ENCODE peak calls at places on chromosomes 1 and 21, in five cellular contexts. One of them, this sample, is unnamed.

GRCh38 chr21:18646114-18646513 is 242.5 kb upstream of the TMPRSS15 start:
- DNase-seq in CD4-positive, alpha-beta memory T cell: no peak
- DNase-seq in SJSA1: no peak
- DNase-seq in DND-41: no peak
- DNase-seq in esophagus muscularis mucosa: no peak
- DNase-seq in this sample: no peak

GRCh38 chr1:206050655-206051235 is 2.2 kb upstream of the RHEX start:
- DNase-seq in DND-41: peak
- DNase-seq in CD4-positive, alpha-beta memory T cell: peak
- DNase-seq in esophagus muscularis mucosa: no peak
- DNase-seq in SJSA1: no peak
- DNase-seq in this sample: no peak

GRCh38 chr1:212479188-212479587 is 46.5 kb downstream of the NENF start:
- DNase-seq in CD4-positive, alpha-beta memory T cell: no peak
- DNase-seq in DND-41: no peak
- DNase-seq in SJSA1: no peak
- DNase-seq in esophagus muscularis mucosa: no peak
- DNase-seq in this sample: no peak

GRCh38 chr1:86207323-86207722 is 50.8 kb upstream of the COL24A1 start:
- DNase-seq in DND-41: no peak
- DNase-seq in esophagus muscularis mucosa: no peak
- DNase-seq in SJSA1: peak
- DNase-seq in CD4-positive, alpha-beta memory T cell: no peak
- DNase-seq in this sample: peak

GRCh38 chr1:16913866-16914662 is 7.7 kb upstream of the CROCC start:
- DNase-seq in esophagus muscularis mucosa: peak
- DNase-seq in SJSA1: peak
- DNase-seq in DND-41: peak
- DNase-seq in CD4-positive, alpha-beta memory T cell: peak
- DNase-seq in this sample: peak

GRCh38 chr1:31577515-31578191 is 1.3 kb downstream of the TINAGL1 start:
- DNase-seq in esophagus muscularis mucosa: no peak
- DNase-seq in SJSA1: peak
- DNase-seq in DND-41: no peak
- DNase-seq in CD4-positive, alpha-beta memory T cell: no peak
- DNase-seq in this sample: no peak

GRCh38 chr1:33445108-33445507 is 14.2 kb upstream of the PHC2 start:
- DNase-seq in esophagus muscularis mucosa: no peak
- DNase-seq in CD4-positive, alpha-beta memory T cell: no peak
- DNase-seq in SJSA1: no peak
- DNase-seq in DND-41: no peak
- DNase-seq in this sample: no peak

GRCh38 chr1:192609110-192610079 is 26.6 kb upstream of the RGS13 start:
- DNase-seq in DND-41: peak
- DNase-seq in esophagus muscularis mucosa: no peak
- DNase-seq in SJSA1: no peak
- DNase-seq in CD4-positive, alpha-beta memory T cell: peak
- DNase-seq in this sample: no peak

GRCh38 chr1:161958425-161958824 is 65.2 kb downstream of the OLFML2B start:
- DNase-seq in SJSA1: no peak
- DNase-seq in esophagus muscularis mucosa: no peak
- DNase-seq in CD4-positive, alpha-beta memory T cell: no peak
- DNase-seq in DND-41: no peak
- DNase-seq in this sample: no peak

GRCh38 chr1:93574991-93575390 is 106.6 kb downstream of the BCAR3 start:
- DNase-seq in CD4-positive, alpha-beta memory T cell: no peak
- DNase-seq in esophagus muscularis mucosa: peak
- DNase-seq in SJSA1: no peak
- DNase-seq in DND-41: no peak
- DNase-seq in this sample: no peak

GRCh38 chr1:89942825-89943658 is 51.9 kb upstream of the ZNF326 start:
- DNase-seq in CD4-positive, alpha-beta memory T cell: no peak
- DNase-seq in esophagus muscularis mucosa: no peak
- DNase-seq in SJSA1: no peak
- DNase-seq in DND-41: no peak
- DNase-seq in this sample: no peak

GRCh38 chr1:232170909-232171308 is 459.0 kb downstream of the SIPA1L2 start:
- DNase-seq in DND-41: no peak
- DNase-seq in SJSA1: no peak
- DNase-seq in CD4-positive, alpha-beta memory T cell: no peak
- DNase-seq in esophagus muscularis mucosa: no peak
- DNase-seq in this sample: no peak

GRCh38 chr1:221227872-221228337 is 348.7 kb downstream of the HLX start:
- DNase-seq in esophagus muscularis mucosa: no peak
- DNase-seq in DND-41: no peak
- DNase-seq in SJSA1: no peak
- DNase-seq in CD4-positive, alpha-beta memory T cell: no peak
- DNase-seq in this sample: no peak

GRCh38 chr1:170134606-170135005 is 11.2 kb upstream of the NTMT2 start:
- DNase-seq in SJSA1: no peak
- DNase-seq in DND-41: no peak
- DNase-seq in esophagus muscularis mucosa: no peak
- DNase-seq in CD4-positive, alpha-beta memory T cell: no peak
- DNase-seq in this sample: no peak

GRCh38 chr1:72051538-72051937 is 230.8 kb downstream of the NEGR1 start:
- DNase-seq in DND-41: no peak
- DNase-seq in CD4-positive, alpha-beta memory T cell: no peak
- DNase-seq in esophagus muscularis mucosa: no peak
- DNase-seq in SJSA1: no peak
- DNase-seq in this sample: no peak

GRCh38 chr1:169361281-169361680 is 6.3 kb downstream of the NME7 start:
- DNase-seq in esophagus muscularis mucosa: no peak
- DNase-seq in DND-41: no peak
- DNase-seq in SJSA1: no peak
- DNase-seq in CD4-positive, alpha-beta memory T cell: no peak
- DNase-seq in this sample: no peak

GRCh38 chr1:9866836-9867235 is 43.1 kb upstream of the CLSTN1 start:
- DNase-seq in SJSA1: no peak
- DNase-seq in esophagus muscularis mucosa: no peak
- DNase-seq in DND-41: no peak
- DNase-seq in CD4-positive, alpha-beta memory T cell: no peak
- DNase-seq in this sample: no peak

GRCh38 chr1:223713546-223714420 is 1.4 kb downstream of the CAPN2 start:
- DNase-seq in CD4-positive, alpha-beta memory T cell: peak
- DNase-seq in DND-41: no peak
- DNase-seq in esophagus muscularis mucosa: no peak
- DNase-seq in SJSA1: no peak
- DNase-seq in this sample: no peak

GRCh38 chr1:93753766-93754763 is 72.4 kb upstream of the BCAR3 start:
- DNase-seq in esophagus muscularis mucosa: no peak
- DNase-seq in CD4-positive, alpha-beta memory T cell: no peak
- DNase-seq in SJSA1: peak
- DNase-seq in DND-41: no peak
- DNase-seq in this sample: peak

GRCh38 chr21:44329086-44329889 is 9.9 kb downstream of the CFAP410 start:
- DNase-seq in CD4-positive, alpha-beta memory T cell: no peak
- DNase-seq in esophagus muscularis mucosa: no peak
- DNase-seq in DND-41: no peak
- DNase-seq in SJSA1: no peak
- DNase-seq in this sample: no peak

GRCh38 chr1:184289825-184290550 is 96.8 kb upstream of the C1orf21 start:
- DNase-seq in DND-41: peak
- DNase-seq in esophagus muscularis mucosa: no peak
- DNase-seq in SJSA1: no peak
- DNase-seq in CD4-positive, alpha-beta memory T cell: no peak
- DNase-seq in this sample: no peak

GRCh38 chr1:246564839-246565750 is 966 bp downstream of the TFB2M start:
- DNase-seq in DND-41: no peak
- DNase-seq in esophagus muscularis mucosa: no peak
- DNase-seq in SJSA1: no peak
- DNase-seq in CD4-positive, alpha-beta memory T cell: no peak
- DNase-seq in this sample: no peak

GRCh38 chr1:192807968-192808587 is 761 bp upstream of the RGS2 start:
- DNase-seq in CD4-positive, alpha-beta memory T cell: no peak
- DNase-seq in esophagus muscularis mucosa: no peak
- DNase-seq in SJSA1: no peak
- DNase-seq in DND-41: no peak
- DNase-seq in this sample: no peak

GRCh38 chr1:83928396-83928795 is 70.5 kb downstream of the TTLL7 start:
- DNase-seq in esophagus muscularis mucosa: no peak
- DNase-seq in DND-41: no peak
- DNase-seq in SJSA1: no peak
- DNase-seq in CD4-positive, alpha-beta memory T cell: no peak
- DNase-seq in this sample: no peak

GRCh38 chr1:184623404-184623803 is 131.3 kb downstream of the EDEM3 start:
- DNase-seq in CD4-positive, alpha-beta memory T cell: no peak
- DNase-seq in SJSA1: no peak
- DNase-seq in esophagus muscularis mucosa: no peak
- DNase-seq in DND-41: no peak
- DNase-seq in this sample: no peak

DNA sequence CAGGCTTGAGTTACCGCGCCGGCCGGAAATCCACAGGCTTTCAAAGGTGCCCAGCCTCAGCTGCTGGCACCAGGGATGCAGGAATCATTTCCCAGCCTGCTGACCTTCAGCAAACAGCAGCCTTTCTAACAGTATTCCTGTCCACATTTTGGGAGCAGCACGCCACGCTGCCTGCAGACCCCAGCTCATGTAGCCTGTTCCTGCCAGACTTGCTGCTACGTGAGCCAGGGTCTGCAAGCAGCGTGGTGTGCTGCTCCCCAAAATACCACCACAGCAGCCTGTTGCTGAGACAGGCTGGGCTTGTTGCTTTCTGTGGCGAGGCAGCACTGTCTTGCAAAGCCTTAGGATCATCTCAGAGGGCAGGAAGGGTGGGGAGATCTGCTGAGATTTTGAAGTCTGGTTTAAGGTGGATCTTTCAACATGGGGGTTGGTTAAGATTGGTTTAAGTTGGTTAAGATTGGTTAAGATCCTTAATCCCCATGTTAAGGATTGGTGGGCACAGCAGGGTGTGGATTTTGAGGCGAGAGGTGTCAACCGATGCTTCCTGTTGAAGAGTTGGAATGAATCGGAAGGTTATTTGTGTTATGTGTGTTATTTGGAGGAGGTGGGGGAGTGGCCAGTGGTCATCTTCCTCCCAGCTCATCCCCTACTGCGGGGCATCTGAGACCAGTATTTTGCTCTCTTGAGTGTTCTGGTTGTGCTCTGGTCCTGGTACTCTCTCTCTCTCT is 12.9 kb downstream of the FAAH start:
- DNase-seq in DND-41: no peak
- DNase-seq in SJSA1: no peak
- DNase-seq in esophagus muscularis mucosa: no peak
- DNase-seq in CD4-positive, alpha-beta memory T cell: no peak
- DNase-seq in this sample: no peak
- H3K4me3 ChIP-seq in DND-41: no peak
- H3K4me3 ChIP-seq in SJSA1: no peak
- H3K4me3 ChIP-seq in esophagus muscularis mucosa: peak
- H3K4me3 ChIP-seq in CD4-positive, alpha-beta memory T cell: no peak
- H3K4me3 ChIP-seq in this sample: peak

DNA sequence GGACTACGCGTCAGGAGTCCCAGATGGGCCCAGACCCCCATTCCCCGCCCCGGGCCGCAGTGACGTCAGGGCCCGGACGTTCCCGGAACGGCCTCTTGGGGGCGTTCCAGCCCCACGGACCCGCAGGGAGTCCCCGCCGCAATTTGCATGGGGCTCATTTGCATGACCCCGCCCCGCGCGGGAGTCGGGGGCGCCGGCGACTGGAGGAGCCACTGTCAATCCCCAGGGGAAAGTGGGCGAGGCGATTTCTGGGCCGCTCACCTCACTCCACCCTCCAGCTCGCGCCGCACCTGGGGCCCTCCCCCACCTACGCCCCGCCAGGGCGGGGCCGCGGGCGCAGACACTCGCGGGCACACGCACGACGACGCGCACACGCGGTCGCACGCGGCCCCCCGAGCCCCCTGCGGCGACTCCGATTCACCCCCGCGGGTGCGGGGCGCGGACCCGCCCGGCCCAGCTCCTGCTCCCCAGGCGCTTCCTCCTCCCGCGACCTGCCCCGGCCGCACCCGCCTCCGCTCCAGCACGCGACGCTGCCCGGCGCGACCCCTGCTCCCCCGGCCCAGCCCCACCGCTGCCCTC is 13.2 kb downstream of the AGRN start:
- DNase-seq in DND-41: peak
- DNase-seq in esophagus muscularis mucosa: no peak
- DNase-seq in CD4-positive, alpha-beta memory T cell: peak
- DNase-seq in SJSA1: peak
- DNase-seq in this sample: peak
- H3K4me3 ChIP-seq in DND-41: no peak
- H3K4me3 ChIP-seq in esophagus muscularis mucosa: peak
- H3K4me3 ChIP-seq in CD4-positive, alpha-beta memory T cell: peak
- H3K4me3 ChIP-seq in SJSA1: peak
- H3K4me3 ChIP-seq in this sample: peak

GRCh38 chr1:172826096-172826741 is 167.3 kb downstream of the FASLG start:
- DNase-seq in DND-41: peak
- DNase-seq in esophagus muscularis mucosa: no peak
- DNase-seq in SJSA1: no peak
- DNase-seq in CD4-positive, alpha-beta memory T cell: no peak
- DNase-seq in this sample: peak
- H3K4me3 ChIP-seq in DND-41: no peak
- H3K4me3 ChIP-seq in esophagus muscularis mucosa: peak
- H3K4me3 ChIP-seq in SJSA1: no peak
- H3K4me3 ChIP-seq in CD4-positive, alpha-beta memory T cell: no peak
- H3K4me3 ChIP-seq in this sample: no peak

GRCh38 chr1:1425753-1426495 is 4.8 kb upstream of the ANKRD65 start:
- DNase-seq in CD4-positive, alpha-beta memory T cell: no peak
- DNase-seq in DND-41: no peak
- DNase-seq in esophagus muscularis mucosa: no peak
- DNase-seq in SJSA1: peak
- DNase-seq in this sample: no peak
- H3K4me3 ChIP-seq in CD4-positive, alpha-beta memory T cell: no peak
- H3K4me3 ChIP-seq in DND-41: no peak
- H3K4me3 ChIP-seq in esophagus muscularis mucosa: no peak
- H3K4me3 ChIP-seq in SJSA1: no peak
- H3K4me3 ChIP-seq in this sample: no peak

DNA sequence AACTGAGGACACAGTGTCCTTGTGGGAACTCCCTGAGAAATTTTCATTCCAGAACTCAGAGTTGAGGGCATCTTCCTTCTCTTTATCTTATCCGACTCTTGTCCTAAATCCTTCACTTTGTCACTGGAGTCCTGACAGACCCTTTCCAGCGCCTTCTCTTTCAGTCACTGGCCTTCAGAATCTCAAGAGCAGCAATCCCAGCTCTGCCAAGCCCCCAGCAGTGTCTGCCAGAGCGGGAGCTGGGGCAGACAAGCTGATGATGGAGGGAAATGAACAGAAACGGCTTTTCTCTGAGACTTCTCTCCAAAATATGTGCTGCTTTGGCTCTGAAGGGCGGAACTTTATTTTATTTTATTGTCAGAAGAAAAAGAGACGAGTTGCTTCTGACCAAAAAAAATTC is 32.3 kb downstream of the MIS18A start:
- DNase-seq in SJSA1: no peak
- DNase-seq in DND-41: no peak
- DNase-seq in CD4-positive, alpha-beta memory T cell: no peak
- DNase-seq in esophagus muscularis mucosa: peak
- DNase-seq in this sample: no peak
- H3K4me3 ChIP-seq in SJSA1: no peak
- H3K4me3 ChIP-seq in DND-41: no peak
- H3K4me3 ChIP-seq in CD4-positive, alpha-beta memory T cell: no peak
- H3K4me3 ChIP-seq in esophagus muscularis mucosa: no peak
- H3K4me3 ChIP-seq in this sample: no peak

DNA sequence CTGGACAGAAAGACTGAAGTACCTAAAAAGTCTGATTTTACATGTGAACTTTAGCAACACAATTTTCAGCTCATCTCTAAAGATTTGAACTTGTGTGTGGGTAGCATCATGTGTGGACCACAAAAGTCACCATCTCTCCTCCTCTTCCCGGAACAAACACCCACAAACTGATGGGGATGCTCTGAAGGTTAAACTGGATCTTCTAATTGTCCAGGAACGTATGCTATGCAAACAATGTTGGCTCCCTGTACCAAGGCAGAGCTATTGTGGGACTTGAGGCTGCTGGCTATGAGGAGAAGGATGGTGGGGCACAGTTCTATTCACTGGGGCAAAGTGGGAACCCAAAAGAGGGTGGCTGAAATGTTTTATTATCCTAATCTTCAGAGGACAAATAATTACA is 62.7 kb downstream of the GADD45A start:
- DNase-seq in SJSA1: peak
- DNase-seq in esophagus muscularis mucosa: no peak
- DNase-seq in CD4-positive, alpha-beta memory T cell: no peak
- DNase-seq in DND-41: no peak
- DNase-seq in this sample: no peak
- H3K4me3 ChIP-seq in SJSA1: no peak
- H3K4me3 ChIP-seq in esophagus muscularis mucosa: no peak
- H3K4me3 ChIP-seq in CD4-positive, alpha-beta memory T cell: no peak
- H3K4me3 ChIP-seq in DND-41: no peak
- H3K4me3 ChIP-seq in this sample: no peak

This sample was measured in AG04450.